ENCODE peak calls at places on chromosome 5, in seven cellular contexts. H is MM.1S, V is kidney, Q is H1, J is fibroblast of lung, C is neural progenitor cell, G is colonic mucosa. F is an unnamed sample.

GRCh38 chr5:67058998-67059746 is 137.4 kb downstream of the CD180 start:
- DNase-seq in J (no peak), H (no peak), Q (peak; percentile 55), C (peak; percentile 23), V (no peak), G (no peak), F (no peak)

GRCh38 chr5:7546555-7546954 is 150.6 kb downstream of the ADCY2 start:
- DNase-seq in J (no peak), G (no peak), Q (no peak), V (no peak), H (no peak), C (no peak), F (no peak)

GRCh38 chr5:156482816-156483215 is 155.9 kb downstream of the SGCD start:
- DNase-seq in C (no peak), G (no peak), Q (no peak), J (peak; percentile 27), V (no peak), H (no peak), F (no peak)

GRCh38 chr5:66793049-66793448 is 196.9 kb downstream of the MAST4 start:
- DNase-seq in J (no peak), H (no peak), C (no peak), V (no peak), Q (no peak), G (no peak), F (no peak)

GRCh38 chr5:41176952-41177351 is 36.4 kb downstream of the C6 start:
- DNase-seq in G (no peak), H (no peak), V (no peak), C (no peak), J (peak; percentile 83), Q (no peak), F (peak; percentile 20)

GRCh38 chr5:177545487-177546261 is 8.7 kb downstream of the FAM193B start:
- DNase-seq in H (no peak), C (no peak), Q (no peak), G (peak; percentile 37), J (peak; percentile 94), V (no peak), F (no peak)

GRCh38 chr5:1417586-1418225 is 27.5 kb downstream of the SLC6A3 start:
- DNase-seq in V (peak; percentile 32), J (no peak), H (no peak), Q (no peak), C (no peak), G (no peak), F (no peak)

GRCh38 chr5:141516648-141517025 is 27.8 kb downstream of the PCDHGC5 start:
- DNase-seq in Q (no peak), V (peak; percentile 84), C (no peak), H (no peak), J (no peak), G (no peak), F (no peak)

GRCh38 chr5:115573133-115573532 is 28.6 kb upstream of the FEM1C start:
- DNase-seq in J (peak; percentile 59), H (no peak), V (no peak), C (no peak), Q (no peak), G (no peak), F (peak; percentile 36)

GRCh38 chr5:126499742-126500396 is 76.7 kb downstream of the GRAMD2B start:
- DNase-seq in J (peak; percentile 14), V (no peak), G (peak; percentile 26), H (peak; percentile 61), Q (peak; percentile 48), C (peak; percentile 71), F (peak; percentile 36)

GRCh38 chr5:152505442-152506042 is 100.5 kb upstream of the NMUR2 start:
- DNase-seq in Q (peak; percentile 64), V (no peak), J (peak; percentile 64), G (peak; percentile 53), C (peak; percentile 82), H (peak; percentile 70), F (peak; percentile 65)

GRCh38 chr5:172748341-172748843 is 22.6 kb downstream of the DUSP1 start:
- DNase-seq in V (peak; percentile 95), G (no peak), C (peak; percentile 64), J (peak; percentile 65), Q (peak; percentile 80), H (no peak), F (no peak)

GRCh38 chr5:54873696-54874095 is 111.7 kb downstream of the ESM1 start:
- DNase-seq in H (no peak), J (no peak), C (no peak), V (no peak), Q (no peak), G (no peak), F (no peak)

GRCh38 chr5:76867827-76868693 is 18.2 kb downstream of the S100Z start:
- DNase-seq in Q (peak; percentile 86), G (peak; percentile 69), C (peak; percentile 81), V (no peak), J (peak; percentile 78), H (peak; percentile 76), F (peak; percentile 75)

GRCh38 chr5:79529110-79529509 is 15.2 kb upstream of the HOMER1 start:
- DNase-seq in V (no peak), J (no peak), G (no peak), C (no peak), H (no peak), Q (no peak), F (no peak)

GRCh38 chr5:53169933-53170332 is 60.4 kb upstream of the MOCS2 start:
- DNase-seq in Q (no peak), J (no peak), C (no peak), H (no peak), V (no peak), G (no peak), F (no peak)

GRCh38 chr5:55102345-55102744 is at the start of gene GZMA:
- DNase-seq in V (no peak), Q (no peak), H (peak; percentile 65), G (no peak), C (no peak), J (no peak), F (no peak)

GRCh38 chr5:5497132-5497748 is 74.8 kb downstream of the ICE1 start:
- DNase-seq in V (peak; percentile 76), J (peak; percentile 66), Q (no peak), H (peak; percentile 64), C (peak; percentile 62), G (peak; percentile 24), F (peak; percentile 72)

GRCh38 chr5:92332039-92332438 is 948.9 kb upstream of the ARRDC3 start:
- DNase-seq in Q (no peak), C (no peak), V (no peak), G (no peak), J (peak; percentile 58), H (no peak), F (peak; percentile 47)

GRCh38 chr5:138903113-138903789 is 28.1 kb upstream of the LRRTM2 start:
- DNase-seq in V (no peak), C (no peak), Q (no peak), G (peak; percentile 34), H (no peak), J (peak; percentile 38), F (no peak)

GRCh38 chr5:56801256-56801655 is 14.1 kb upstream of the MAP3K1 start:
- DNase-seq in V (no peak), H (no peak), C (no peak), G (no peak), J (no peak), Q (no peak), F (no peak)

GRCh38 chr5:77425998-77426659 is 66.0 kb downstream of the WDR41 start:
- DNase-seq in H (no peak), Q (no peak), G (no peak), J (no peak), V (no peak), C (no peak), F (peak; percentile 53)

GRCh38 chr5:136057401-136057951 is 28.7 kb downstream of the TGFBI start:
- DNase-seq in G (no peak), C (no peak), H (no peak), J (peak; percentile 91), V (no peak), Q (no peak), F (peak; percentile 22)

DNA sequence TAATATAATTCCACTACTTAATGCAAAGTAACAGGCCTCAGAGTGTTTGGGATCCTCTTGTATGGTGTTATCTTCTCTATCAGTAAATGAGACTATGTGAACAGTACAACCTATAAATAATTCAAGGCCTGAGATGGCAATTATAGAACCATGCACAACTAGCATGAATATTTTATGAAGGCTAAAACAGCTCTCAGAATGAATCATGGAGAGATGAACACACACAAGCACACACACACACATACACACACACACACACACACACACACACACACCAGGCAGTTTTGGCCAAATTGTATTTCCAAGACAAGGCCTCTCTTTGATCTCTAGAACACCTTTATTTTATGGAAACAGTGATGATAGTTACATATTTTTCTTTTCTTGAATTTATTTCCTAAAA is 224.9 kb downstream of the EBF1 start:
- DNase-seq in V (no peak), J (no peak), H (no peak), G (no peak), C (no peak), Q (no peak), F (no peak)
- TF ChIP-seq CTCF in V (no peak), J (no peak), H (no peak), G (no peak), C (no peak), Q (no peak), F (no peak)

GRCh38 chr5:88748670-88749069 is 134.3 kb downstream of the MEF2C start:
- DNase-seq in C (no peak), Q (no peak), H (no peak), J (no peak), G (no peak), V (no peak), F (no peak)

GRCh38 chr5:88741964-88742363 is 141.0 kb downstream of the MEF2C start:
- DNase-seq in V (no peak), Q (no peak), H (no peak), C (no peak), J (no peak), G (no peak), F (no peak)

GRCh38 chr5:88743231-88743879 is 139.6 kb downstream of the MEF2C start:
- DNase-seq in H (no peak), J (peak; percentile 41), G (no peak), Q (no peak), C (no peak), V (no peak), F (peak; percentile 66)

GRCh38 chr5:88746438-88746882 is 136.5 kb downstream of the MEF2C start:
- DNase-seq in H (peak; percentile 52), V (no peak), C (no peak), Q (no peak), G (no peak), J (no peak), F (no peak)

GRCh38 chr5:88745093-88745696 is 137.8 kb downstream of the MEF2C start:
- DNase-seq in H (no peak), C (no peak), J (peak; percentile 51), Q (no peak), V (no peak), G (no peak), F (no peak)
- H3K4me1 ChIP-seq in H (peaks cover 42% of the 10 kb centered on the region), C (no peaks in the 10 kb centered on the region), J (no peaks in the 10 kb centered on the region), Q (no peaks in the 10 kb centered on the region), V (peaks cover 2% of the 10 kb centered on the region), G (no peaks in the 10 kb centered on the region), F (peaks cover 22% of the 10 kb centered on the region)

DNA sequence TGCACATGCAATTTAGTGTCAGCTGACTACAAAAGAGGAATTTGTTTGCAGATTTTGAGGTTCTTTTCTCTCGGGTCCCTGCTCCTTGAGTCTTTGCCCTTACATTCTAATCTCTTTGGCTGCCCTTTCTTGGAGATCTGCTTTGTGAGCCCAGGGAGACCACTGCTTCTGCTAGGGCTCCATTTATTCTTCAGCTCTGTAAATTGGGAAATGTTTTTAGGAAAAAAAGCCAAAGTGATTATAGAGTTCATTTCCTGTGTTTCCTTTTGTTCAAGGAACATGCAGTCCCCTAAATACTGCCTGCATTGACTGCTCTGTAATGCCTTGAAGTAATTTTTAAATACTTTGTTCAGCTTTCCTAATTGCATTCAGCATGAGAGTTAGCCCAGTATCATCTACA is 197.4 kb downstream of the CSNK1G3 start:
- DNase-seq in C (no peak), H (no peak), J (no peak), G (no peak), Q (no peak), V (no peak), F (no peak)
- H3K9ac ChIP-seq in C (no peak overlapping the region), H (no peak overlapping the region), J (no peak overlapping the region), G (no peak overlapping the region), Q (no peak overlapping the region), V (no peak overlapping the region), F (no peak overlapping the region)

GRCh38 chr5:161078793-161079192 is 226.8 kb upstream of the ATP10B start:
- DNase-seq in J (no peak), C (no peak), Q (no peak), V (no peak), H (no peak), G (no peak), F (no peak)
- TF ChIP-seq CTCF in J (no peak), C (no peak), Q (no peak), V (no peak), H (no peak), G (no peak), F (no peak)